ENCODE peak calls at places on chromosomes 1 and 21, in eight cellular contexts. One of them, this sample, is unnamed.

GRCh38 chr1:79193211-79194079 is 186.9 kb upstream of the ADGRL4 start:
- ATAC-seq in A549: peak; percentile 54
- ATAC-seq in naive thymus-derived CD8-positive, alpha-beta T cell: no peak
- ATAC-seq in activated naive CD8-positive, alpha-beta T cell treated with anti-CD3 and anti-CD28 coated beads, Interleukin-2, amount 10 ng/mL, durations not matched to agents 7 days and 5 days: no peak
- ATAC-seq in left cardiac atrium: peak; percentile 12
- ATAC-seq in stimulated activated effector memory CD8-positive, alpha-beta T cell treated with anti-CD3 and anti-CD28 coated beads, Interleukin-12 subunit alpha, Interleukin-12 subunit beta, amount 100 ng/mL, for 72 hours: no peak
- ATAC-seq in T-helper 17 cell: no peak
- ATAC-seq in aorta: no peak
- ATAC-seq in this sample: no peak

GRCh38 chr1:203410117-203410900 is 59.4 kb upstream of the FMOD start:
- ATAC-seq in A549: no peak
- ATAC-seq in naive thymus-derived CD8-positive, alpha-beta T cell: no peak
- ATAC-seq in activated naive CD8-positive, alpha-beta T cell treated with anti-CD3 and anti-CD28 coated beads, Interleukin-2, amount 10 ng/mL, durations not matched to agents 7 days and 5 days: no peak
- ATAC-seq in left cardiac atrium: no peak
- ATAC-seq in stimulated activated effector memory CD8-positive, alpha-beta T cell treated with anti-CD3 and anti-CD28 coated beads, Interleukin-12 subunit alpha, Interleukin-12 subunit beta, amount 100 ng/mL, for 72 hours: no peak
- ATAC-seq in T-helper 17 cell: no peak
- ATAC-seq in aorta: peak; percentile 58
- ATAC-seq in this sample: no peak

GRCh38 chr21:35011681-35012080 is 37.4 kb downstream of the RUNX1 start:
- ATAC-seq in A549: no peak
- ATAC-seq in naive thymus-derived CD8-positive, alpha-beta T cell: peak; percentile 48
- ATAC-seq in activated naive CD8-positive, alpha-beta T cell treated with anti-CD3 and anti-CD28 coated beads, Interleukin-2, amount 10 ng/mL, durations not matched to agents 7 days and 5 days: no peak
- ATAC-seq in left cardiac atrium: no peak
- ATAC-seq in stimulated activated effector memory CD8-positive, alpha-beta T cell treated with anti-CD3 and anti-CD28 coated beads, Interleukin-12 subunit alpha, Interleukin-12 subunit beta, amount 100 ng/mL, for 72 hours: no peak
- ATAC-seq in T-helper 17 cell: peak; percentile 49
- ATAC-seq in aorta: no peak
- ATAC-seq in this sample: peak; percentile 61

GRCh38 chr1:67261646-67262045 is 46.0 kb upstream of the IL12RB2 start:
- ATAC-seq in A549: no peak
- ATAC-seq in naive thymus-derived CD8-positive, alpha-beta T cell: peak; percentile 94
- ATAC-seq in activated naive CD8-positive, alpha-beta T cell treated with anti-CD3 and anti-CD28 coated beads, Interleukin-2, amount 10 ng/mL, durations not matched to agents 7 days and 5 days: peak; percentile 64
- ATAC-seq in left cardiac atrium: no peak
- ATAC-seq in stimulated activated effector memory CD8-positive, alpha-beta T cell treated with anti-CD3 and anti-CD28 coated beads, Interleukin-12 subunit alpha, Interleukin-12 subunit beta, amount 100 ng/mL, for 72 hours: no peak
- ATAC-seq in T-helper 17 cell: no peak
- ATAC-seq in aorta: no peak
- ATAC-seq in this sample: no peak

GRCh38 chr21:42213082-42213774 is 5.7 kb upstream of the ABCG1 start:
- ATAC-seq in A549: no peak
- ATAC-seq in naive thymus-derived CD8-positive, alpha-beta T cell: no peak
- ATAC-seq in activated naive CD8-positive, alpha-beta T cell treated with anti-CD3 and anti-CD28 coated beads, Interleukin-2, amount 10 ng/mL, durations not matched to agents 7 days and 5 days: peak; percentile 14
- ATAC-seq in left cardiac atrium: no peak
- ATAC-seq in stimulated activated effector memory CD8-positive, alpha-beta T cell treated with anti-CD3 and anti-CD28 coated beads, Interleukin-12 subunit alpha, Interleukin-12 subunit beta, amount 100 ng/mL, for 72 hours: no peak
- ATAC-seq in T-helper 17 cell: no peak
- ATAC-seq in aorta: no peak
- ATAC-seq in this sample: no peak

GRCh38 chr1:2642131-2642559 is 9.3 kb upstream of the MMEL1 start:
- ATAC-seq in A549: peak; percentile 44
- ATAC-seq in naive thymus-derived CD8-positive, alpha-beta T cell: no peak
- ATAC-seq in activated naive CD8-positive, alpha-beta T cell treated with anti-CD3 and anti-CD28 coated beads, Interleukin-2, amount 10 ng/mL, durations not matched to agents 7 days and 5 days: no peak
- ATAC-seq in left cardiac atrium: no peak
- ATAC-seq in stimulated activated effector memory CD8-positive, alpha-beta T cell treated with anti-CD3 and anti-CD28 coated beads, Interleukin-12 subunit alpha, Interleukin-12 subunit beta, amount 100 ng/mL, for 72 hours: no peak
- ATAC-seq in T-helper 17 cell: no peak
- ATAC-seq in aorta: no peak
- ATAC-seq in this sample: peak; percentile 2

GRCh38 chr1:22412932-22413727 is 38.5 kb upstream of the ZBTB40 start:
- ATAC-seq in A549: no peak
- ATAC-seq in naive thymus-derived CD8-positive, alpha-beta T cell: no peak
- ATAC-seq in activated naive CD8-positive, alpha-beta T cell treated with anti-CD3 and anti-CD28 coated beads, Interleukin-2, amount 10 ng/mL, durations not matched to agents 7 days and 5 days: no peak
- ATAC-seq in left cardiac atrium: no peak
- ATAC-seq in stimulated activated effector memory CD8-positive, alpha-beta T cell treated with anti-CD3 and anti-CD28 coated beads, Interleukin-12 subunit alpha, Interleukin-12 subunit beta, amount 100 ng/mL, for 72 hours: no peak
- ATAC-seq in T-helper 17 cell: no peak
- ATAC-seq in aorta: no peak
- ATAC-seq in this sample: no peak

GRCh38 chr1:95226781-95227660 is 7.0 kb upstream of the RWDD3 start:
- ATAC-seq in A549: no peak
- ATAC-seq in naive thymus-derived CD8-positive, alpha-beta T cell: no peak
- ATAC-seq in activated naive CD8-positive, alpha-beta T cell treated with anti-CD3 and anti-CD28 coated beads, Interleukin-2, amount 10 ng/mL, durations not matched to agents 7 days and 5 days: no peak
- ATAC-seq in left cardiac atrium: no peak
- ATAC-seq in stimulated activated effector memory CD8-positive, alpha-beta T cell treated with anti-CD3 and anti-CD28 coated beads, Interleukin-12 subunit alpha, Interleukin-12 subunit beta, amount 100 ng/mL, for 72 hours: no peak
- ATAC-seq in T-helper 17 cell: no peak
- ATAC-seq in aorta: no peak
- ATAC-seq in this sample: no peak

GRCh38 chr1:38973659-38974437 is 17.2 kb upstream of the AKIRIN1 start:
- ATAC-seq in A549: peak; percentile 41
- ATAC-seq in naive thymus-derived CD8-positive, alpha-beta T cell: no peak
- ATAC-seq in activated naive CD8-positive, alpha-beta T cell treated with anti-CD3 and anti-CD28 coated beads, Interleukin-2, amount 10 ng/mL, durations not matched to agents 7 days and 5 days: no peak
- ATAC-seq in left cardiac atrium: peak; percentile 63
- ATAC-seq in stimulated activated effector memory CD8-positive, alpha-beta T cell treated with anti-CD3 and anti-CD28 coated beads, Interleukin-12 subunit alpha, Interleukin-12 subunit beta, amount 100 ng/mL, for 72 hours: no peak
- ATAC-seq in T-helper 17 cell: no peak
- ATAC-seq in aorta: no peak
- ATAC-seq in this sample: no peak

GRCh38 chr1:43204394-43204793 is 32.3 kb downstream of the CFAP57 start:
- ATAC-seq in A549: no peak
- ATAC-seq in naive thymus-derived CD8-positive, alpha-beta T cell: no peak
- ATAC-seq in activated naive CD8-positive, alpha-beta T cell treated with anti-CD3 and anti-CD28 coated beads, Interleukin-2, amount 10 ng/mL, durations not matched to agents 7 days and 5 days: no peak
- ATAC-seq in left cardiac atrium: no peak
- ATAC-seq in stimulated activated effector memory CD8-positive, alpha-beta T cell treated with anti-CD3 and anti-CD28 coated beads, Interleukin-12 subunit alpha, Interleukin-12 subunit beta, amount 100 ng/mL, for 72 hours: peak; percentile 68
- ATAC-seq in T-helper 17 cell: no peak
- ATAC-seq in aorta: no peak
- ATAC-seq in this sample: peak; percentile 88

GRCh38 chr1:115170972-115171392 is 81.7 kb upstream of the TSPAN2 start:
- ATAC-seq in A549: no peak
- ATAC-seq in naive thymus-derived CD8-positive, alpha-beta T cell: no peak
- ATAC-seq in activated naive CD8-positive, alpha-beta T cell treated with anti-CD3 and anti-CD28 coated beads, Interleukin-2, amount 10 ng/mL, durations not matched to agents 7 days and 5 days: no peak
- ATAC-seq in left cardiac atrium: no peak
- ATAC-seq in stimulated activated effector memory CD8-positive, alpha-beta T cell treated with anti-CD3 and anti-CD28 coated beads, Interleukin-12 subunit alpha, Interleukin-12 subunit beta, amount 100 ng/mL, for 72 hours: no peak
- ATAC-seq in T-helper 17 cell: no peak
- ATAC-seq in aorta: no peak
- ATAC-seq in this sample: no peak

GRCh38 chr1:204443871-204444581 is 32.4 kb upstream of the PPP1R15B start:
- ATAC-seq in A549: no peak
- ATAC-seq in naive thymus-derived CD8-positive, alpha-beta T cell: no peak
- ATAC-seq in activated naive CD8-positive, alpha-beta T cell treated with anti-CD3 and anti-CD28 coated beads, Interleukin-2, amount 10 ng/mL, durations not matched to agents 7 days and 5 days: no peak
- ATAC-seq in left cardiac atrium: no peak
- ATAC-seq in stimulated activated effector memory CD8-positive, alpha-beta T cell treated with anti-CD3 and anti-CD28 coated beads, Interleukin-12 subunit alpha, Interleukin-12 subunit beta, amount 100 ng/mL, for 72 hours: peak; percentile 91
- ATAC-seq in T-helper 17 cell: no peak
- ATAC-seq in aorta: no peak
- ATAC-seq in this sample: peak; percentile 40

GRCh38 chr1:171468120-171468790 is 17.1 kb upstream of the PRRC2C start:
- ATAC-seq in A549: peak; percentile 72
- ATAC-seq in naive thymus-derived CD8-positive, alpha-beta T cell: no peak
- ATAC-seq in activated naive CD8-positive, alpha-beta T cell treated with anti-CD3 and anti-CD28 coated beads, Interleukin-2, amount 10 ng/mL, durations not matched to agents 7 days and 5 days: no peak
- ATAC-seq in left cardiac atrium: no peak
- ATAC-seq in stimulated activated effector memory CD8-positive, alpha-beta T cell treated with anti-CD3 and anti-CD28 coated beads, Interleukin-12 subunit alpha, Interleukin-12 subunit beta, amount 100 ng/mL, for 72 hours: peak; percentile 88
- ATAC-seq in T-helper 17 cell: no peak
- ATAC-seq in aorta: no peak
- ATAC-seq in this sample: peak; percentile 20

GRCh38 chr1:184866991-184867788 is 107.1 kb downstream of the NIBAN1 start:
- ATAC-seq in A549: no peak
- ATAC-seq in naive thymus-derived CD8-positive, alpha-beta T cell: peak; percentile 94
- ATAC-seq in activated naive CD8-positive, alpha-beta T cell treated with anti-CD3 and anti-CD28 coated beads, Interleukin-2, amount 10 ng/mL, durations not matched to agents 7 days and 5 days: peak; percentile 96
- ATAC-seq in left cardiac atrium: peak; percentile 65
- ATAC-seq in stimulated activated effector memory CD8-positive, alpha-beta T cell treated with anti-CD3 and anti-CD28 coated beads, Interleukin-12 subunit alpha, Interleukin-12 subunit beta, amount 100 ng/mL, for 72 hours: peak; percentile 93
- ATAC-seq in T-helper 17 cell: peak; percentile 89
- ATAC-seq in aorta: peak; percentile 72
- ATAC-seq in this sample: peak; percentile 96

GRCh38 chr1:167454929-167455785 is 63.2 kb downstream of the CD247 start:
- ATAC-seq in A549: peak; percentile 92
- ATAC-seq in naive thymus-derived CD8-positive, alpha-beta T cell: peak; percentile 77
- ATAC-seq in activated naive CD8-positive, alpha-beta T cell treated with anti-CD3 and anti-CD28 coated beads, Interleukin-2, amount 10 ng/mL, durations not matched to agents 7 days and 5 days: peak; percentile 67
- ATAC-seq in left cardiac atrium: peak; percentile 88
- ATAC-seq in stimulated activated effector memory CD8-positive, alpha-beta T cell treated with anti-CD3 and anti-CD28 coated beads, Interleukin-12 subunit alpha, Interleukin-12 subunit beta, amount 100 ng/mL, for 72 hours: peak; percentile 81
- ATAC-seq in T-helper 17 cell: peak; percentile 77
- ATAC-seq in aorta: peak; percentile 83
- ATAC-seq in this sample: peak; percentile 82

GRCh38 chr1:98221926-98222325 is 301.1 kb upstream of the DPYD start:
- ATAC-seq in A549: no peak
- ATAC-seq in naive thymus-derived CD8-positive, alpha-beta T cell: no peak
- ATAC-seq in activated naive CD8-positive, alpha-beta T cell treated with anti-CD3 and anti-CD28 coated beads, Interleukin-2, amount 10 ng/mL, durations not matched to agents 7 days and 5 days: no peak
- ATAC-seq in left cardiac atrium: no peak
- ATAC-seq in stimulated activated effector memory CD8-positive, alpha-beta T cell treated with anti-CD3 and anti-CD28 coated beads, Interleukin-12 subunit alpha, Interleukin-12 subunit beta, amount 100 ng/mL, for 72 hours: no peak
- ATAC-seq in T-helper 17 cell: no peak
- ATAC-seq in aorta: no peak
- ATAC-seq in this sample: no peak

GRCh38 chr1:48093696-48094518 is 96.7 kb upstream of the TRABD2B start:
- ATAC-seq in A549: peak; percentile 99
- ATAC-seq in naive thymus-derived CD8-positive, alpha-beta T cell: peak; percentile 87
- ATAC-seq in activated naive CD8-positive, alpha-beta T cell treated with anti-CD3 and anti-CD28 coated beads, Interleukin-2, amount 10 ng/mL, durations not matched to agents 7 days and 5 days: peak; percentile 90
- ATAC-seq in left cardiac atrium: peak; percentile 30
- ATAC-seq in stimulated activated effector memory CD8-positive, alpha-beta T cell treated with anti-CD3 and anti-CD28 coated beads, Interleukin-12 subunit alpha, Interleukin-12 subunit beta, amount 100 ng/mL, for 72 hours: peak; percentile 73
- ATAC-seq in T-helper 17 cell: peak; percentile 90
- ATAC-seq in aorta: no peak
- ATAC-seq in this sample: peak; percentile 87

GRCh38 chr1:234089396-234089795 is 184.9 kb downstream of the SLC35F3 start:
- ATAC-seq in A549: peak; percentile 63
- ATAC-seq in naive thymus-derived CD8-positive, alpha-beta T cell: no peak
- ATAC-seq in activated naive CD8-positive, alpha-beta T cell treated with anti-CD3 and anti-CD28 coated beads, Interleukin-2, amount 10 ng/mL, durations not matched to agents 7 days and 5 days: no peak
- ATAC-seq in left cardiac atrium: no peak
- ATAC-seq in stimulated activated effector memory CD8-positive, alpha-beta T cell treated with anti-CD3 and anti-CD28 coated beads, Interleukin-12 subunit alpha, Interleukin-12 subunit beta, amount 100 ng/mL, for 72 hours: no peak
- ATAC-seq in T-helper 17 cell: no peak
- ATAC-seq in aorta: no peak
- ATAC-seq in this sample: no peak

GRCh38 chr1:25744140-25744581 is 55.8 kb upstream of the SELENON start:
- ATAC-seq in A549: peak; percentile 94
- ATAC-seq in naive thymus-derived CD8-positive, alpha-beta T cell: no peak
- ATAC-seq in activated naive CD8-positive, alpha-beta T cell treated with anti-CD3 and anti-CD28 coated beads, Interleukin-2, amount 10 ng/mL, durations not matched to agents 7 days and 5 days: no peak
- ATAC-seq in left cardiac atrium: peak; percentile 79
- ATAC-seq in stimulated activated effector memory CD8-positive, alpha-beta T cell treated with anti-CD3 and anti-CD28 coated beads, Interleukin-12 subunit alpha, Interleukin-12 subunit beta, amount 100 ng/mL, for 72 hours: no peak
- ATAC-seq in T-helper 17 cell: no peak
- ATAC-seq in aorta: peak; percentile 80
- ATAC-seq in this sample: no peak

This sample was measured in stimulated activated memory B cell treated with anti-CD40 and anti-IgM and Interleukin-4, amounts not matched to agents 10 μg/mL and 1 μg/mL and 100 μg/mL, for 72 hours.